ENCODE peak calls at places on chromosomes 12 and 14, in four cellular contexts. L, T, X and V are unnamed samples.

GRCh38 chr12:29528161-29528560 is 30.7 kb upstream of the OVCH1 start:
- DNase-seq in L (no peak), X (no peak), T (no peak), V (no peak)

GRCh38 chr12:28035483-28035882 is 63.0 kb upstream of the PTHLH start:
- DNase-seq in X (peak), L (peak), T (no peak), V (no peak)

GRCh38 chr14:21106506-21107359 is 5.9 kb downstream of the TMEM253 start:
- DNase-seq in X (peak), L (peak), T (peak), V (peak)

GRCh38 chr14:105528859-105529505 is 2.6 kb downstream of the TMEM121 start:
- DNase-seq in X (peak), L (no peak), T (no peak), V (no peak)

GRCh38 chr12:122079038-122079531 is 529 bp downstream of the MLXIP start:
- DNase-seq in L (peak), T (no peak), X (peak), V (no peak)

GRCh38 chr12:66409195-66409871 is 107.0 kb downstream of the HELB start:
- DNase-seq in T (peak), L (peak), X (peak), V (peak)

GRCh38 chr14:78356406-78356805 is 186.2 kb downstream of the NRXN3 start:
- DNase-seq in L (no peak), X (no peak), T (no peak), V (no peak)

GRCh38 chr12:117486840-117487659 is 125.6 kb upstream of the NOS1 start:
- DNase-seq in X (peak), T (no peak), L (peak), V (no peak)

GRCh38 chr12:132282950-132283771 is 46.2 kb downstream of the GALNT9 start:
- DNase-seq in T (no peak), X (no peak), L (no peak), V (peak)

GRCh38 chr12:3600039-3600720 is 109.2 kb downstream of the PRMT8 start:
- DNase-seq in T (no peak), L (no peak), X (no peak), V (no peak)

GRCh38 chr12:85002778-85003296 is 33.2 kb downstream of the TSPAN19 start:
- DNase-seq in L (no peak), T (no peak), X (no peak), V (no peak)

GRCh38 chr14:76926521-76927251 is 100.5 kb downstream of the LRRC74A start:
- DNase-seq in L (no peak), T (peak), X (peak), V (peak)

GRCh38 chr12:26746315-26746714 is 86.7 kb downstream of the ITPR2 start:
- DNase-seq in L (peak), X (peak), T (no peak), V (no peak)

GRCh38 chr12:92288533-92288932 is 142.9 kb upstream of the BTG1 start:
- DNase-seq in T (no peak), L (no peak), X (no peak), V (no peak)

GRCh38 chr14:53740570-53740969 is 216.1 kb downstream of the BMP4 start:
- DNase-seq in X (no peak), L (no peak), T (no peak), V (no peak)

GRCh38 chr14:99562848-99563748 is 40.9 kb downstream of the CCDC85C start:
- DNase-seq in L (peak), T (no peak), X (peak), V (no peak)

GRCh38 chr14:67674139-67674479 is 323 bp downstream of the VTI1B start:
- DNase-seq in L (peak), X (peak), T (peak), V (peak)

GRCh38 chr14:100586153-100586519 is 1.1 kb downstream of the BEGAIN start:
- DNase-seq in L (no peak), T (no peak), X (peak), V (no peak)

GRCh38 chr14:68797180-68797670 is 4.4 kb upstream of the ZFP36L1 start:
- DNase-seq in T (no peak), L (peak), X (no peak), V (no peak)

GRCh38 chr12:75998292-75999063 is 33.1 kb downstream of the PHLDA1 start:
- DNase-seq in L (no peak), X (peak), T (no peak), V (no peak)

GRCh38 chr14:105312973-105313372 is 1.6 kb upstream of the PACS2 start:
- DNase-seq in L (no peak), X (no peak), T (no peak), V (no peak)